ENCODE peak calls at places on chromosomes 2 and 18, in four cellular contexts. S, P, L and A are unnamed samples.

GRCh38 chr2:66536290-66536673 is 101.4 kb downstream of the MEIS1 start:
- DNase-seq in S (no peak), P (no peak), L (no peak), A (no peak)

GRCh38 chr2:42613281-42614064 is 45.0 kb downstream of the MTA3 start:
- DNase-seq in S (no peak), P (no peak), L (no peak), A (peak; percentile 3)

GRCh38 chr2:23375448-23375847 is 9.5 kb upstream of the KLHL29 start:
- DNase-seq in S (peak; percentile 51), P (no peak), L (no peak), A (no peak)

GRCh38 chr2:46086578-46087070 is 210.6 kb upstream of the EPAS1 start:
- DNase-seq in S (no peak), P (no peak), L (no peak), A (no peak)

GRCh38 chr2:10287766-10288165 is 14.9 kb upstream of the HPCAL1 start:
- DNase-seq in S (no peak), P (no peak), L (no peak), A (no peak)

GRCh38 chr2:54409752-54410151 is 46.4 kb upstream of the SPTBN1 start:
- DNase-seq in S (no peak), P (no peak), L (no peak), A (no peak)

GRCh38 chr2:229931241-229931640 is 8.9 kb downstream of the FBXO36 start:
- DNase-seq in S (no peak), P (no peak), L (no peak), A (no peak)

GRCh38 chr18:62768172-62768943 is 53.0 kb downstream of the PHLPP1 start:
- DNase-seq in S (peak; percentile 44), P (no peak), L (no peak), A (no peak)

GRCh38 chr2:54475285-54475684 is 19.2 kb downstream of the SPTBN1 start:
- DNase-seq in S (no peak), P (no peak), L (no peak), A (no peak)